ENCODE peak calls at places on chromosomes 1 and 21, in seven cellular contexts. R is endothelial cell of umbilical vein, A is left lung, D is Panc1, K is A549, S is stomach, E is left ventricle myocardium inferior. P is an unnamed sample.

GRCh38 chr21:39546522-39546921 is 66.2 kb upstream of the B3GALT5 start:
- DNase-seq in R (no peak), S (no peak), A (no peak), K (no peak), D (no peak), E (no peak), P (no peak)

GRCh38 chr1:20248954-20249612 is 41.6 kb upstream of the VWA5B1 start:
- DNase-seq in E (no peak), K (no peak), A (no peak), R (peak), D (no peak), S (no peak), P (no peak)

GRCh38 chr1:68218485-68218884 is 13.8 kb downstream of the WLS start:
- DNase-seq in D (no peak), E (no peak), A (no peak), R (no peak), K (no peak), S (peak), P (no peak)

GRCh38 chr1:3456449-3456963 is 2.0 kb downstream of the ARHGEF16 start:
- DNase-seq in D (no peak), R (no peak), S (peak), A (no peak), K (no peak), E (no peak), P (no peak)

GRCh38 chr1:214864896-214865688 is 217.4 kb upstream of the KCNK2 start:
- DNase-seq in S (no peak), D (no peak), K (no peak), A (no peak), E (no peak), R (no peak), P (no peak)

GRCh38 chr1:85224734-85225623 is 24.2 kb upstream of the SYDE2 start:
- DNase-seq in A (no peak), E (peak), K (no peak), S (peak), R (no peak), D (no peak), P (no peak)

GRCh38 chr21:42225042-42225441 is 6.1 kb downstream of the ABCG1 start:
- DNase-seq in R (no peak), E (no peak), K (no peak), D (no peak), S (no peak), A (no peak), P (no peak)

GRCh38 chr1:155177918-155178281 is 4.3 kb downstream of the TRIM46 start:
- DNase-seq in D (no peak), E (no peak), R (no peak), K (no peak), A (no peak), S (peak), P (no peak)

GRCh38 chr1:191943684-191944083 is 214.6 kb upstream of the RGS18 start:
- DNase-seq in A (no peak), R (no peak), D (no peak), K (no peak), S (no peak), E (no peak), P (no peak)

GRCh38 chr1:93888900-93889299 is 9.9 kb upstream of the DNTTIP2 start:
- DNase-seq in S (no peak), A (no peak), E (no peak), D (no peak), K (no peak), R (no peak), P (no peak)

GRCh38 chr1:18764362-18764761 is 95.1 kb downstream of the TAS1R2 start:
- DNase-seq in S (no peak), E (no peak), K (no peak), A (no peak), D (no peak), R (no peak), P (no peak)

GRCh38 chr1:38549191-38549590 is 310.4 kb downstream of the RRAGC start:
- DNase-seq in A (no peak), D (no peak), S (no peak), R (no peak), E (no peak), K (no peak), P (no peak)

GRCh38 chr1:67586596-67586995 is 98.4 kb upstream of the GADD45A start:
- DNase-seq in K (no peak), A (no peak), R (no peak), D (no peak), S (no peak), E (no peak), P (no peak)

GRCh38 chr21:38503588-38503987 is 5.3 kb upstream of the ERG start:
- DNase-seq in A (no peak), E (no peak), S (no peak), D (no peak), R (peak), K (no peak), P (no peak)

GRCh38 chr1:29506678-29507225 is 270.4 kb downstream of the PTPRU start:
- DNase-seq in K (no peak), D (no peak), R (no peak), A (no peak), E (no peak), S (peak), P (peak)

GRCh38 chr1:214568328-214568727 is 16.9 kb upstream of the PTPN14 start:
- DNase-seq in E (no peak), K (no peak), A (no peak), D (no peak), R (peak), S (no peak), P (no peak)

GRCh38 chr1:189774721-189775287 is 702.9 kb downstream of the BRINP3 start:
- DNase-seq in R (no peak), S (no peak), D (no peak), E (no peak), A (no peak), K (no peak), P (no peak)

GRCh38 chr1:12615916-12616708 is 1.9 kb downstream of the DHRS3 start:
- DNase-seq in S (peak), A (peak), R (peak), D (no peak), E (peak), K (no peak), P (no peak)

GRCh38 chr1:30318864-30319718 is 404.3 kb downstream of the MATN1 start:
- DNase-seq in K (no peak), A (no peak), E (no peak), R (no peak), S (peak), D (no peak), P (peak)

GRCh38 chr1:176517484-176517883 is 54.5 kb downstream of the PAPPA2 start:
- DNase-seq in R (no peak), A (no peak), D (peak), S (no peak), K (no peak), E (no peak), P (no peak)

GRCh38 chr1:227732586-227733308 is 2.4 kb downstream of the JMJD4 start:
- DNase-seq in A (no peak), S (no peak), K (no peak), D (no peak), E (no peak), R (no peak), P (no peak)

GRCh38 chr1:33181906-33182305 is at the start of gene TRIM62:
- DNase-seq in S (peak), E (peak), K (peak), A (peak), R (peak), D (no peak), P (peak)

GRCh38 chr1:228316589-228317387 is 89.8 kb downstream of the TRIM11 start:
- DNase-seq in R (no peak), D (no peak), E (no peak), S (no peak), A (peak), K (no peak), P (peak)

GRCh38 chr1:53512807-53513755 is 53.9 kb downstream of the DMRTB1 start:
- DNase-seq in D (no peak), S (no peak), R (no peak), K (no peak), E (no peak), A (no peak), P (no peak)

GRCh38 chr1:88640060-88640459 is 44.0 kb upstream of the PKN2 start:
- DNase-seq in K (no peak), A (no peak), S (no peak), R (no peak), D (no peak), E (no peak), P (no peak)

GRCh38 chr1:75861831-75862230 is 65.1 kb downstream of the MSH4 start:
- DNase-seq in R (no peak), D (no peak), A (no peak), E (no peak), K (no peak), S (no peak), P (no peak)
- TF ChIP-seq CTCF in R (no peak), D (no peak), A (no peak), E (no peak), K (no peak), S (no peak), P (no peak)

GRCh38 chr1:185650602-185651230 is 83.5 kb upstream of the HMCN1 start:
- DNase-seq in E (no peak), A (no peak), D (no peak), K (no peak), S (no peak), R (no peak), P (no peak)

GRCh38 chr1:185654952-185655314 is 79.3 kb upstream of the HMCN1 start:
- DNase-seq in D (no peak), A (no peak), R (no peak), S (no peak), E (no peak), K (no peak), P (no peak)

GRCh38 chr1:185653615-185654014 is 80.6 kb upstream of the HMCN1 start:
- DNase-seq in K (no peak), S (no peak), R (no peak), D (no peak), E (no peak), A (no peak), P (no peak)

GRCh38 chr1:185654199-185654951 is 79.8 kb upstream of the HMCN1 start:
- DNase-seq in R (peak), K (no peak), A (no peak), D (no peak), S (no peak), E (no peak), P (no peak)

GRCh38 chr1:185652348-185652747 is 81.8 kb upstream of the HMCN1 start:
- DNase-seq in K (no peak), D (no peak), S (no peak), A (no peak), E (no peak), R (no peak), P (no peak)
- TF ChIP-seq CTCF in K (peak), D (peak), S (no peak), A (no peak), E (no peak), R (peak), P (no peak)

DNA sequence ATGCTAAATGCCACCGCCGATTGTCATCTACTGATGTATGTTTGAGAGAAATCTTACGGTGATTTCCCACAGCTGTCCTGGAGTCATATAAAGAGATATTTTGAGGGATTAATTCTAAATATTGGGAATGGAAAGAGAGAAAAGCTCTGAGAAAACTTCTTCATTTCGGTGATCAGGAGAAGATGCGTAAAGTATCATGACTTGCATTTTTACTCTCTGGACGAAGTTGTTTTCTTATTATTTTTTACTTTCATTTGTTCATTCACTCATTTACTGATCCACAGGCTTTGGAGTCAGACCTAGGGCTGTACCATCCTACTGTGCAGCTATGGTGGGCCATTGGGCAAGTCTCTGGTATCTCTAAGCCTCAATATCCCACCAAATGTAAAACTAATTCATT is 58.4 kb upstream of the RUNX1 start:
- DNase-seq in S (no peak), R (no peak), D (no peak), A (no peak), K (no peak), E (no peak), P (no peak)
- TF ChIP-seq CTCF in S (no peak), R (no peak), D (no peak), A (no peak), K (no peak), E (no peak), P (no peak)

GRCh38 chr1:97820470-97821188 is 100.2 kb downstream of the DPYD start:
- DNase-seq in E (no peak), S (no peak), D (peak), A (no peak), R (peak), K (no peak), P (no peak)
- TF ChIP-seq CTCF in E (peak), S (peak), D (peak), A (peak), R (peak), K (peak), P (peak)

GRCh38 chr1:58921342-58921741 is 137.5 kb upstream of the JUN start:
- DNase-seq in A (no peak), R (no peak), D (no peak), K (no peak), E (no peak), S (no peak), P (no peak)
- TF ChIP-seq CTCF in A (no peak), R (no peak), D (no peak), K (no peak), E (no peak), S (no peak), P (no peak)

DNA sequence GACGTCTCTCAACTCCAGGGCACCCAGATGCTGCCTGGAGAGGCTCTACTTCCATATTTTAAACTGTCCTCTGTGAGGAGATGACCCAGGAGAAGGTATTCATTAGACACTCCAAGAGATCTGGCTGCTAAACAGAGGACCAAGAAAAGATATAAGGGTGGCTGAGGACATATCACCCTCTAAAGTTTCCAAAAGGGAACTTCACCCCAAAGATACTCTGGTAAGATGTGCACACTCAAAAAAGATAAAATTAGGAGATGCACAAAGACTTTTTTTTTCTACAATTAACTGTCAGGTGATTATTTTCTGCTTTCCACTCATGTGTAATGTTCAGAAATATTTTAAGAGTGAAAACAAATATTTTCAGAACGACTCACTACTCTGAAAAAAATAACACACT is 1.4 kb downstream of the ZNF670 start:
- DNase-seq in D (no peak), R (peak), S (no peak), K (no peak), E (no peak), A (no peak), P (no peak)
- TF ChIP-seq CTCF in D (peak), R (no peak), S (no peak), K (no peak), E (no peak), A (no peak), P (no peak)

GRCh38 chr1:55943721-55944435 is 635.5 kb downstream of the PLPP3 start:
- DNase-seq in E (no peak), K (no peak), D (no peak), A (no peak), R (no peak), S (no peak), P (no peak)

GRCh38 chr1:55937840-55938375 is 641.5 kb downstream of the PLPP3 start:
- DNase-seq in R (no peak), E (no peak), A (no peak), S (no peak), K (no peak), D (no peak), P (no peak)

GRCh38 chr1:55938861-55939260 is 640.5 kb downstream of the PLPP3 start:
- DNase-seq in K (no peak), R (no peak), A (no peak), S (no peak), D (no peak), E (no peak), P (no peak)

GRCh38 chr1:55943012-55943411 is 636.4 kb downstream of the PLPP3 start:
- DNase-seq in A (no peak), E (no peak), S (no peak), D (no peak), R (no peak), K (no peak), P (no peak)

GRCh38 chr1:55938376-55938850 is 641.0 kb downstream of the PLPP3 start:
- DNase-seq in R (no peak), K (no peak), S (no peak), E (peak), A (peak), D (no peak), P (no peak)
- TF ChIP-seq CTCF in R (no peak), K (no peak), S (no peak), E (no peak), A (no peak), D (no peak), P (no peak)

GRCh38 chr21:21971384-21971783 is 973.2 kb downstream of the NCAM2 start:
- DNase-seq in K (no peak), E (no peak), S (no peak), R (no peak), A (no peak), D (no peak), P (no peak)
- TF ChIP-seq CTCF in K (no peak), E (no peak), S (no peak), R (no peak), A (no peak), D (no peak), P (no peak)

P was measured in natural killer cell.